ENCODE peak calls at places on chromosomes 1 and 21, in five cellular contexts. B is GM12878, S is K562, P is H1, Y is HepG2. A is an unnamed sample.

GRCh38 chr1:92749024-92749634 is 35.8 kb downstream of the EVI5 start:
- DNase-seq in B (no peak), S (peak), P (no peak), Y (peak), A (peak)

GRCh38 chr1:192238421-192238820 is 78.4 kb upstream of the RGS21 start:
- DNase-seq in B (no peak), S (no peak), P (no peak), Y (no peak), A (no peak)

GRCh38 chr1:95233737-95234493 is at the start of gene RWDD3:
- DNase-seq in B (peak), S (peak), P (peak), Y (peak), A (peak)

GRCh38 chr21:33541105-33541711 is 709 bp downstream of the GART start:
- DNase-seq in B (peak), S (peak), P (no peak), Y (peak), A (no peak)

GRCh38 chr1:160374701-160375443 is 8.0 kb downstream of the NHLH1 start:
- DNase-seq in B (no peak), S (no peak), P (no peak), Y (no peak), A (peak)

GRCh38 chr1:207495816-207496792 is at the start of gene CR1:
- DNase-seq in B (no peak), S (peak), P (peak), Y (no peak), A (peak)

GRCh38 chr1:154334647-154335350 is 9.5 kb downstream of the ATP8B2 start:
- DNase-seq in B (no peak), S (peak), P (peak), Y (peak), A (peak)

GRCh38 chr1:239426821-239427495 is 40.6 kb downstream of the CHRM3 start:
- DNase-seq in B (no peak), S (no peak), P (no peak), Y (no peak), A (no peak)

GRCh38 chr1:215529111-215529510 is 38.0 kb upstream of the KCTD3 start:
- DNase-seq in B (no peak), S (no peak), P (no peak), Y (no peak), A (no peak)

GRCh38 chr1:205601209-205601608 is 30.6 kb downstream of the ELK4 start:
- DNase-seq in B (no peak), S (no peak), P (no peak), Y (peak), A (no peak)

GRCh38 chr1:231390071-231390470 is 32.0 kb downstream of the EGLN1 start:
- DNase-seq in B (no peak), S (no peak), P (no peak), Y (no peak), A (no peak)

GRCh38 chr1:213136190-213136917 is 85.3 kb downstream of the RPS6KC1 start:
- DNase-seq in B (no peak), S (no peak), P (no peak), Y (peak), A (no peak)

GRCh38 chr1:16250547-16251251 is 13.7 kb upstream of the CPLANE2 start:
- DNase-seq in B (no peak), S (no peak), P (no peak), Y (no peak), A (no peak)

GRCh38 chr1:200875416-200875815 is 2.6 kb downstream of the GPR25 start:
- DNase-seq in B (no peak), S (no peak), P (peak), Y (no peak), A (no peak)

GRCh38 chr1:68225781-68226180 is 6.5 kb downstream of the WLS start:
- DNase-seq in B (no peak), S (no peak), P (no peak), Y (no peak), A (no peak)

GRCh38 chr1:33635336-33636012 is 163.0 kb downstream of the ZSCAN20 start:
- DNase-seq in B (no peak), S (no peak), P (peak), Y (no peak), A (peak)
- TF ChIP-seq ATF2 in B (no peak), S (no peak), P (no peak), Y (no peak), A (no peak)

GRCh38 chr1:27161594-27161993 is 6.7 kb upstream of the SLC9A1 start:
- DNase-seq in B (peak), S (no peak), P (no peak), Y (no peak), A (no peak)

GRCh38 chr1:27166351-27166802 is 11.5 kb upstream of the SLC9A1 start:
- DNase-seq in B (no peak), S (no peak), P (no peak), Y (no peak), A (no peak)

GRCh38 chr1:27162090-27162489 is 7.2 kb upstream of the SLC9A1 start:
- DNase-seq in B (no peak), S (no peak), P (no peak), Y (no peak), A (no peak)

GRCh38 chr1:27163093-27163492 is 8.2 kb upstream of the SLC9A1 start:
- DNase-seq in B (no peak), S (no peak), P (no peak), Y (peak), A (no peak)

GRCh38 chr1:27166929-27167328 is 12.0 kb upstream of the SLC9A1 start:
- DNase-seq in B (no peak), S (no peak), P (no peak), Y (no peak), A (no peak)
- TF ChIP-seq ATF2 in B (no peak), S (no peak), P (no peak), Y (no peak), A (no peak)

DNA sequence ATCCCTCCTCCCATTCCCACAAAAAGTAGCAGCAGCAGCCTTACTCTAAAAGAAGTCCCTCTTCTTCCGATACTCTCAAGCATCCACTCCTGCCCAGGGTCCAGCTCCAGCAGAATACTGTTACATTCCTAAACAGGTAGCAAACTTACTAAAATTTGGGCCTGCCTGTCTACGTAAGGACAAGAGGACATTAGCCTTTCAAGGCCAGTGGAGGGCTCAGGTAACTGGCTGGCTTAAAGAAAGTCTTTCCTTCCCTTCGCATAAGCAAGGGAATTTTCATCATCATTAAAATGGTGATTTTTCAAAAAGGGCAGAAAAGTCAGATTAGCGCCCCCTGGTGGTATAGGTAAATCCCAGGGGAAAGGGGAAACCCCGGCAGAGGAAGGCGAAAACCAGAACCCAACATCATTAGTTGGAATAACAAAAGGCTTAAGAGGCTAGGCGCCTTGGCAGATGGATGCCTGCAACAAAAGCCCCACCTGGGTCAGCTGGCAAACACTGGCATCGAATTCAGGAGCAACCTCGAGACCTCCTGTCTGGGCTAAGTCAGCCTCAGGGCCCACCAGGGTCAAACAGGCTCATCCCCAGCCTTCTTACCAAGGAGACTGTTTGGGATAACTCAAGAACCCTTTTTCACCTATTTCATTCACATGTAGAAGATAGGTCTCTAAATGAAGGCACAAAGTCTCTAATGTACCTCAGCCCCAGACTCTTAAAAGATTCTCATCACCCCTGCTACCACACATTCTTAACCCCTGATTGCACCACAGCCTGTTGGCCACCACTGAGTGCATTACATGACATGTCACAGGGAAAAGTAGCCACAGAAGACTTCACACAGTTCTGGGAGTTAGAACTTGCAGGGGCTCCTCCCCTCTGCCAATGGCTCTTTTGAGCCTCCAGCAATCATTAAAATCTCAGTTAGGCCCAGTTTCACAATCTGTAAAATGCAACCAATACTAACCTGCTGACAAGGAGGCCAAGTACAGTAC is 36.7 kb downstream of the ERI3 start:
- DNase-seq in B (no peak), S (peak), P (peak), Y (peak), A (peak)
- TF ChIP-seq ATF2 in B (no peak), S (no peak), P (no peak), Y (no peak), A (no peak)

GRCh38 chr1:106571109-106571508 is 485.4 kb upstream of the PRMT6 start:
- DNase-seq in B (no peak), S (no peak), P (no peak), Y (no peak), A (no peak)
- TF ChIP-seq ATF2 in B (no peak), S (no peak), P (no peak), Y (no peak), A (no peak)

DNA sequence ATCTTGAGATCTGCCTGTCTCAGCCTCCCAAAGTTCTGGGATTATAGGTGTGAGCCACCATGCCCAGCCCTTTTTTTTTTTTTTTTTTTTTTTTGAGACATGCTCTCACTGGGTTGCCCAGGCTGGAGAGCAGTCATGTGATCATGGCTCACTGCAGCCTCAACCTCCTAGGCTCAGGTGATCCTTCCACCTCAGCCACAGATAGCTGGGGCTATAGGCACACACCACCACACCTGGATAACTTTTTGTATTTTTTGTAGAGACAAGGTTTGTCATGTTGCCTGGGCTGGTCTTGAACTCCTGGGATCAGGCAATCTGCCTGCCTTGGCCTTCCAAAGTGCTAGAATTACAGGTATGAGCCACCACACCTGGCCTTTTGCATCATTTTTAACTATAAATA is 17.7 kb upstream of the PRRC2C start:
- DNase-seq in B (no peak), S (no peak), P (no peak), Y (no peak), A (no peak)
- TF ChIP-seq ATF2 in B (no peak), S (no peak), P (no peak), Y (no peak), A (no peak)

DNA sequence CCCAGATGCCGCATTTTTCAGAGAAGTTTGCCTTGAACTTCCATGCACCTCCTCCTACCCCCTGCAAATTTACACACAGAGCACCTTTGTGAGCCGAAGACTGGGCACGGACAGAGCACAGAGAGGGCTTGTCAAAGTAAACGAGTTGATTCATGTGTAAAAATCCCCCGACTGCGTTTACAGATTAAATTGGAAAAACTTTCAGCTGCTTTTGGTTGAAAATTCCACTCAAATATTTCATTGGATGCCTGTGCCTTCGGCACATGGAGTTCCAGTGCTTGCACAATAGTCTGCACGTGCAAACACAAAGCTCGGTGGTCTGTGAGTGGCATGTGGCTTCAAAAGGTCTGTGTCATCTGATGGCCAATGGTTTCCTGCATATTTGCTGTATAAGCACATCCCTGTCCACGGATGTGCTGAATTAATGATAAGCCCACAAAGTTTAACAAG is 177.5 kb downstream of the SETD4 start:
- DNase-seq in B (no peak), S (no peak), P (no peak), Y (peak), A (no peak)
- TF ChIP-seq ATF2 in B (no peak), S (no peak), P (no peak), Y (no peak), A (no peak)

GRCh38 chr1:47524272-47524671 is 86.4 kb downstream of the FOXD2 start:
- DNase-seq in B (no peak), S (no peak), P (no peak), Y (no peak), A (no peak)
- TF ChIP-seq ATF2 in B (no peak), S (no peak), P (no peak), Y (no peak), A (no peak)

DNA sequence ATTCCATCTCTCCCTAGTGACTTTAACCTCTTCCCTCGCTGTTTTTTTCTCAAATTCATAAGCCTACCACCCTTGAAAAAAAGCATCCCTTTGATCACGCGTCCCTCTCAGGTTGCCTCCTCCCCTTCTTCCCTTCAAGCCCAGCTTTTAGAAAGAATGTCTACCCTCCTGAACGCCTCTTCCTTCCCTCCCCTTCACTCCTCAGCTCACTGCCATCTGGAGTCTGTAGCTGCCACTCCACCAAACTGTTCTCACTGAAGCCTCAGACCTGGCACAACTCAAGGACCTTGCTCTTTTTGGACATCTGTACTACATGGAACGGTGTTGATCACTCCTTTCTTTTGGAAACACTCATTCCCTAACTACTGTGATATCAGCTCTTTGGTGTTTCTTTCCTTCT is 80.6 kb downstream of the SLC25A24 start:
- DNase-seq in B (no peak), S (no peak), P (no peak), Y (no peak), A (no peak)
- TF ChIP-seq ATF2 in B (no peak), S (no peak), P (no peak), Y (no peak), A (no peak)

A was measured in WTC11.